ENCODE peak calls at places on chromosomes 5 and 9, in six cellular contexts. K, P, Q, W, I and Y are unnamed samples.

GRCh38 chr5:57246426-57246825 is 72.6 kb downstream of the GPBP1 start:
- DNase-seq in K (no peak), P (no peak), Q (no peak), W (no peak), I (no peak), Y (no peak)

GRCh38 chr5:150249744-150250143 is 39.8 kb downstream of the CAMK2A start:
- DNase-seq in K (no peak), P (no peak), Q (no peak), W (no peak), I (no peak), Y (no peak)

GRCh38 chr9:114491430-114492003 is 13.8 kb downstream of the WHRN start:
- DNase-seq in K (no peak), P (no peak), Q (no peak), W (no peak), I (no peak), Y (no peak)

GRCh38 chr5:115685966-115686691 is 60.3 kb upstream of the TMED7 start:
- DNase-seq in K (peak), P (no peak), Q (no peak), W (no peak), I (no peak), Y (peak)

GRCh38 chr5:151068571-151069197 is 12.2 kb downstream of the TNIP1 start:
- DNase-seq in K (no peak), P (no peak), Q (peak), W (no peak), I (no peak), Y (no peak)

GRCh38 chr5:16690243-16690839 is 73.5 kb upstream of the RETREG1 start:
- DNase-seq in K (peak), P (no peak), Q (peak), W (no peak), I (peak), Y (peak)

GRCh38 chr9:136225748-136226679 is 19.6 kb downstream of the QSOX2 start:
- DNase-seq in K (peak), P (peak), Q (peak), W (no peak), I (no peak), Y (peak)

GRCh38 chr9:95027914-95028854 is 289.3 kb downstream of the FANCC start:
- DNase-seq in K (no peak), P (no peak), Q (peak), W (no peak), I (no peak), Y (no peak)

GRCh38 chr5:65482727-65483473 is 1.2 kb upstream of the ADAMTS6 start:
- DNase-seq in K (peak), P (no peak), Q (peak), W (peak), I (peak), Y (peak)

GRCh38 chr9:35907732-35908483 is 1.4 kb upstream of the SPAAR start:
- DNase-seq in K (peak), P (no peak), Q (peak), W (peak), I (peak), Y (peak)

GRCh38 chr5:112338681-112339337 is 80.3 kb downstream of the EPB41L4A start:
- DNase-seq in K (peak), P (no peak), Q (peak), W (no peak), I (no peak), Y (peak)

GRCh38 chr9:128558431-128559310 is 6.3 kb downstream of the SPTAN1 start:
- DNase-seq in K (peak), P (no peak), Q (peak), W (peak), I (peak), Y (peak)

GRCh38 chr5:148687427-148687826 is 33.1 kb upstream of the HTR4 start:
- DNase-seq in K (no peak), P (no peak), Q (no peak), W (no peak), I (no peak), Y (peak)

GRCh38 chr5:135194126-135194488 is 160.1 kb upstream of the PITX1 start:
- DNase-seq in K (no peak), P (no peak), Q (no peak), W (no peak), I (no peak), Y (no peak)